ENCODE peak calls at places on chromosome 11, in eight cellular contexts. One of them, this sample, is unnamed.
A peak's percentile ranks its signal among the peaks of the same experiment; 100 is the strongest.

GRCh38 chr11:68313574-68314202 is 1.3 kb downstream of the LRP5 start:
- DNase-seq in transverse colon: no peak
- DNase-seq in HCT116: no peak
- DNase-seq in left ventricle myocardium inferior: no peak
- DNase-seq in gastrocnemius medialis: no peak
- DNase-seq in upper lobe of right lung: peak; percentile 66
- DNase-seq in heart right ventricle: no peak
- DNase-seq in esophagus squamous epithelium: no peak
- DNase-seq in this sample: no peak

GRCh38 chr11:44858796-44859527 is 91.7 kb downstream of the TP53I11 start:
- DNase-seq in transverse colon: no peak
- DNase-seq in HCT116: no peak
- DNase-seq in left ventricle myocardium inferior: no peak
- DNase-seq in gastrocnemius medialis: no peak
- DNase-seq in upper lobe of right lung: no peak
- DNase-seq in heart right ventricle: no peak
- DNase-seq in esophagus squamous epithelium: no peak
- DNase-seq in this sample: no peak

GRCh38 chr11:102762414-102762813 is 18.0 kb downstream of the MMP10 start:
- DNase-seq in transverse colon: no peak
- DNase-seq in HCT116: no peak
- DNase-seq in left ventricle myocardium inferior: no peak
- DNase-seq in gastrocnemius medialis: no peak
- DNase-seq in upper lobe of right lung: no peak
- DNase-seq in heart right ventricle: no peak
- DNase-seq in esophagus squamous epithelium: no peak
- DNase-seq in this sample: no peak

GRCh38 chr11:82960000-82960778 is 58.7 kb downstream of the DDIAS start:
- DNase-seq in transverse colon: no peak
- DNase-seq in HCT116: no peak
- DNase-seq in left ventricle myocardium inferior: no peak
- DNase-seq in gastrocnemius medialis: no peak
- DNase-seq in upper lobe of right lung: no peak
- DNase-seq in heart right ventricle: no peak
- DNase-seq in esophagus squamous epithelium: no peak
- DNase-seq in this sample: peak; percentile 25

GRCh38 chr11:10893713-10894112 is 35.9 kb upstream of the ZBED5 start:
- DNase-seq in transverse colon: no peak
- DNase-seq in HCT116: no peak
- DNase-seq in left ventricle myocardium inferior: no peak
- DNase-seq in gastrocnemius medialis: no peak
- DNase-seq in upper lobe of right lung: no peak
- DNase-seq in heart right ventricle: no peak
- DNase-seq in esophagus squamous epithelium: no peak
- DNase-seq in this sample: no peak

GRCh38 chr11:12628322-12628721 is 45.9 kb upstream of the TEAD1 start:
- DNase-seq in transverse colon: no peak
- DNase-seq in HCT116: no peak
- DNase-seq in left ventricle myocardium inferior: no peak
- DNase-seq in gastrocnemius medialis: no peak
- DNase-seq in upper lobe of right lung: no peak
- DNase-seq in heart right ventricle: no peak
- DNase-seq in esophagus squamous epithelium: no peak
- DNase-seq in this sample: no peak

GRCh38 chr11:68118753-68119448 is 2.3 kb downstream of the CHKA start:
- DNase-seq in transverse colon: peak; percentile 50
- DNase-seq in HCT116: no peak
- DNase-seq in left ventricle myocardium inferior: no peak
- DNase-seq in gastrocnemius medialis: no peak
- DNase-seq in upper lobe of right lung: no peak
- DNase-seq in heart right ventricle: no peak
- DNase-seq in esophagus squamous epithelium: no peak
- DNase-seq in this sample: no peak

GRCh38 chr11:120306519-120307242 is 18.4 kb upstream of the TLCD5 start:
- DNase-seq in transverse colon: peak; percentile 54
- DNase-seq in HCT116: peak; percentile 70
- DNase-seq in left ventricle myocardium inferior: no peak
- DNase-seq in gastrocnemius medialis: no peak
- DNase-seq in upper lobe of right lung: no peak
- DNase-seq in heart right ventricle: no peak
- DNase-seq in esophagus squamous epithelium: no peak
- DNase-seq in this sample: no peak

GRCh38 chr11:7490054-7490453 is 4.7 kb downstream of the OLFML1 start:
- DNase-seq in transverse colon: no peak
- DNase-seq in HCT116: no peak
- DNase-seq in left ventricle myocardium inferior: no peak
- DNase-seq in gastrocnemius medialis: no peak
- DNase-seq in upper lobe of right lung: no peak
- DNase-seq in heart right ventricle: no peak
- DNase-seq in esophagus squamous epithelium: no peak
- DNase-seq in this sample: no peak

GRCh38 chr11:131899954-131900580 is 529.7 kb downstream of the NTM start:
- DNase-seq in transverse colon: no peak
- DNase-seq in HCT116: no peak
- DNase-seq in left ventricle myocardium inferior: peak; percentile 34
- DNase-seq in gastrocnemius medialis: no peak
- DNase-seq in upper lobe of right lung: no peak
- DNase-seq in heart right ventricle: no peak
- DNase-seq in esophagus squamous epithelium: no peak
- DNase-seq in this sample: no peak

GRCh38 chr11:57900315-57900714 is 123.4 kb upstream of the OR9Q1 start:
- DNase-seq in transverse colon: peak; percentile 56
- DNase-seq in HCT116: no peak
- DNase-seq in left ventricle myocardium inferior: no peak
- DNase-seq in gastrocnemius medialis: no peak
- DNase-seq in upper lobe of right lung: no peak
- DNase-seq in heart right ventricle: no peak
- DNase-seq in esophagus squamous epithelium: no peak
- DNase-seq in this sample: no peak

DNA sequence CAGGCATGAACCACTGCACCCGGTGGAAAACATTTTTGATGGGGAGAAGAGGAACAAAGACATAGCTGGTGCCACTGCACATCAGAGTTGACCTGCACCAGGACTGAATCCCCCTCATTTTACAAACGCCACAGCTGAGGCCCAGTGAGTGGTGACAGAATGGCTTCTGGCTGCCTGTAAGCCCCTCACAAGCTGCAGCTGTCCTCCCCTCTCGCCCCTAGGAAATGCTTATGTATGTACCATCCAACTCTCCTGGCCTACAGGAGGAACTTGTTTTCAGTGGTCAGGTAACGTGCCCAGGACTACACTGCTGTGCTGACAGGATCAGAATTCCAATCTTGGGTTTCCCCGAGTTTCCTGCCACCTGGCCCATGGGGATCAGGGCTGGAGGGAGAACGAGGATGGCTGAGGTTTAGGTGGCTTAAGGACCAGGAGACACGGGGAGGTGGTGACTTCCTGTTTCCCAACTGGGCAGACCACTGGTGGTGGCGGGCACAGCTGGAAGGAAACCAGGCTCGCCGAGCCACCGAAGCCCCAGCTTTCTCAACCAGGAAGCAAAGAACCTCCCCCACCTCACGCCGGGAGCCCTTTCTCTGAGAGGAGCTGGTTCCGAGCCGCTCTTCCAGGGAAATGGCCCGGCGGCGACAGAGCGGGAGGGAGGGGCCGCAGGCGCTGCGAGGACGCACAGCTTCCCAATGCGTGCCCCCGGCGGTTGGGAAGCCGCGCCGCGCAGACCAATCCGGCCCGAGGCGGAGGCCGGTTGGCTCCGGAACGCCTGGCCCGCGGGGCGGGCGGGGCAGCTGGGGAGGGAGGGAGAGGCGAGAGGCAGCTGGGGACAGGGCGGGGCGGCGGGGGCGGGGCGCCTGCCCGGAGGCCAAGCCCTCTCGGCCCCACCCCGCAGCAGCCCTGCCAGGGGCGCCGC is 1.0 kb upstream of the LRFN4 start:
- DNase-seq in transverse colon: peak; percentile 96
- DNase-seq in HCT116: peak; percentile 82
- DNase-seq in left ventricle myocardium inferior: peak; percentile 94
- DNase-seq in gastrocnemius medialis: peak; percentile 94
- DNase-seq in upper lobe of right lung: peak; percentile 98
- DNase-seq in heart right ventricle: peak; percentile 93
- DNase-seq in esophagus squamous epithelium: peak; percentile 55
- DNase-seq in this sample: no peak
- TF ChIP-seq CTCF in transverse colon: no peak
- TF ChIP-seq CTCF in HCT116: no peak
- TF ChIP-seq CTCF in left ventricle myocardium inferior: no peak
- TF ChIP-seq CTCF in gastrocnemius medialis: no peak
- TF ChIP-seq CTCF in upper lobe of right lung: no peak
- TF ChIP-seq CTCF in heart right ventricle: no peak
- TF ChIP-seq CTCF in esophagus squamous epithelium: no peak
- TF ChIP-seq CTCF in this sample: no peak

GRCh38 chr11:64872790-64873488 is 5.5 kb downstream of the EHD1 start:
- DNase-seq in transverse colon: peak; percentile 38
- DNase-seq in HCT116: no peak
- DNase-seq in left ventricle myocardium inferior: no peak
- DNase-seq in gastrocnemius medialis: no peak
- DNase-seq in upper lobe of right lung: no peak
- DNase-seq in heart right ventricle: no peak
- DNase-seq in esophagus squamous epithelium: no peak
- DNase-seq in this sample: no peak
- H3K4me1 ChIP-seq in transverse colon: peaks cover 63% of the 10 kb centered on the region
- H3K4me1 ChIP-seq in HCT116: peaks cover 20% of the 10 kb centered on the region
- H3K4me1 ChIP-seq in left ventricle myocardium inferior: peaks cover 100% of the 10 kb centered on the region
- H3K4me1 ChIP-seq in gastrocnemius medialis: peaks cover 83% of the 10 kb centered on the region
- H3K4me1 ChIP-seq in upper lobe of right lung: peaks cover 80% of the 10 kb centered on the region
- H3K4me1 ChIP-seq in heart right ventricle: peaks cover 94% of the 10 kb centered on the region
- H3K4me1 ChIP-seq in esophagus squamous epithelium: peaks cover 94% of the 10 kb centered on the region
- H3K4me1 ChIP-seq in this sample: peaks cover 89% of the 10 kb centered on the region

GRCh38 chr11:62532096-62532495 is 14.5 kb downstream of the AHNAK start:
- DNase-seq in transverse colon: no peak
- DNase-seq in HCT116: no peak
- DNase-seq in left ventricle myocardium inferior: no peak
- DNase-seq in gastrocnemius medialis: no peak
- DNase-seq in upper lobe of right lung: no peak
- DNase-seq in heart right ventricle: no peak
- DNase-seq in esophagus squamous epithelium: no peak
- DNase-seq in this sample: no peak

GRCh38 chr11:62535802-62536201 is 10.8 kb downstream of the AHNAK start:
- DNase-seq in transverse colon: no peak
- DNase-seq in HCT116: no peak
- DNase-seq in left ventricle myocardium inferior: no peak
- DNase-seq in gastrocnemius medialis: no peak
- DNase-seq in upper lobe of right lung: no peak
- DNase-seq in heart right ventricle: no peak
- DNase-seq in esophagus squamous epithelium: no peak
- DNase-seq in this sample: no peak

GRCh38 chr11:62538470-62539237 is 8.0 kb downstream of the AHNAK start:
- DNase-seq in transverse colon: no peak
- DNase-seq in HCT116: no peak
- DNase-seq in left ventricle myocardium inferior: no peak
- DNase-seq in gastrocnemius medialis: no peak
- DNase-seq in upper lobe of right lung: no peak
- DNase-seq in heart right ventricle: no peak
- DNase-seq in esophagus squamous epithelium: no peak
- DNase-seq in this sample: no peak

GRCh38 chr11:62536301-62536957 is 10.2 kb downstream of the AHNAK start:
- DNase-seq in transverse colon: no peak
- DNase-seq in HCT116: no peak
- DNase-seq in left ventricle myocardium inferior: no peak
- DNase-seq in gastrocnemius medialis: no peak
- DNase-seq in upper lobe of right lung: no peak
- DNase-seq in heart right ventricle: no peak
- DNase-seq in esophagus squamous epithelium: no peak
- DNase-seq in this sample: no peak

GRCh38 chr11:62534779-62535545 is 11.6 kb downstream of the AHNAK start:
- DNase-seq in transverse colon: no peak
- DNase-seq in HCT116: no peak
- DNase-seq in left ventricle myocardium inferior: no peak
- DNase-seq in gastrocnemius medialis: no peak
- DNase-seq in upper lobe of right lung: no peak
- DNase-seq in heart right ventricle: no peak
- DNase-seq in esophagus squamous epithelium: no peak
- DNase-seq in this sample: no peak
- H3K36me3 ChIP-seq in transverse colon: peaks cover 7% of the 10 kb centered on the region
- H3K36me3 ChIP-seq in HCT116: peaks cover 31% of the 10 kb centered on the region
- H3K36me3 ChIP-seq in left ventricle myocardium inferior: peaks cover 63% of the 10 kb centered on the region
- H3K36me3 ChIP-seq in gastrocnemius medialis: no peaks in the 10 kb centered on the region
- H3K36me3 ChIP-seq in upper lobe of right lung: peaks cover 71% of the 10 kb centered on the region
- H3K36me3 ChIP-seq in heart right ventricle: no peaks in the 10 kb centered on the region
- H3K36me3 ChIP-seq in esophagus squamous epithelium: peaks cover 61% of the 10 kb centered on the region
- H3K36me3 ChIP-seq in this sample: peaks cover 28% of the 10 kb centered on the region

DNA sequence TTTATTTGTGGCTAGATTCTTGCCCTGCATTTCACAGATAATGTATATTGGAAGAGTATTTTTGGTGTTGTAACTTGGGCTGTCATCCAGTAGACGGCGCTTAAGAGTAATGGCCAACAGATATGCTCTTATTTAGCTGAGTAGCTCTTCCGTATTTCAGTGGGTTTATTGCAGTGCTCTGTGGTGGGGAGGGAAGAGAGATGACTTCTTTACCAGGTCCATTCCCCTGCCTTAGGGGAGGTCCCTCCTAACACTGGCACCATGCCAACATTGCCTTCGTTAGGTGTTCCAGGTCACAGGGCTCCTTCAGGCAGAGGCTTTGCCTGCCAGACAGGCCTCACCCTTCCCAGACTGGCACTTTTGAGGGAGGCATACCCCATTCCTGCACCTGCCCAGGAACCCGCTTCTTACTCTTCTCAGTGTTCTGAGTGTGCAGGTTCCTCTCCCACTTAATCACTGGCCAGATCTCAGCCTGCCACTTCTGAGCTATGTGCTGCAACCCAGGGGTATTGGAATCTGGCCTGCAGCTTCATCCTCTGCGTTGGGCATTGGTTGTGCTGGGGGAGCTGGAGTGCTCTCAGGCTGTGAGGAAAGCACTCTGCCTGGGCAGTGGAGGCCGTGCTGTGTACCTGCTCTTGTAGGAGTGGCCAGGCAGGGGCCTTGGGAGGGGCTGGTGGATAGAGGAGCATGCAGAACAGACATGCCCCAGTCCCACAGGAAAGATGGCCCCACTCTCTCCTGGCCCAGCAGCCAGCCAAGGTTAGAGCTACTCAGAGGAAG is 29.4 kb upstream of the SLN start:
- DNase-seq in transverse colon: peak; percentile 13
- DNase-seq in HCT116: peak; percentile 22
- DNase-seq in left ventricle myocardium inferior: no peak
- DNase-seq in gastrocnemius medialis: no peak
- DNase-seq in upper lobe of right lung: peak; percentile 78
- DNase-seq in heart right ventricle: no peak
- DNase-seq in esophagus squamous epithelium: no peak
- DNase-seq in this sample: no peak
- TF ChIP-seq CTCF in transverse colon: peak; percentile 59
- TF ChIP-seq CTCF in HCT116: peak; percentile 70
- TF ChIP-seq CTCF in left ventricle myocardium inferior: peak; percentile 43
- TF ChIP-seq CTCF in gastrocnemius medialis: peak; percentile 25
- TF ChIP-seq CTCF in upper lobe of right lung: peak; percentile 51
- TF ChIP-seq CTCF in heart right ventricle: peak; percentile 36
- TF ChIP-seq CTCF in esophagus squamous epithelium: no peak
- TF ChIP-seq CTCF in this sample: no peak

GRCh38 chr11:122731500-122731913 is 76.0 kb downstream of the UBASH3B start:
- DNase-seq in transverse colon: no peak
- DNase-seq in HCT116: no peak
- DNase-seq in left ventricle myocardium inferior: no peak
- DNase-seq in gastrocnemius medialis: no peak
- DNase-seq in upper lobe of right lung: no peak
- DNase-seq in heart right ventricle: no peak
- DNase-seq in esophagus squamous epithelium: no peak
- DNase-seq in this sample: no peak
- H3K4me1 ChIP-seq in transverse colon: no peaks in the 10 kb centered on the region
- H3K4me1 ChIP-seq in HCT116: no peaks in the 10 kb centered on the region
- H3K4me1 ChIP-seq in left ventricle myocardium inferior: peaks cover 56% of the 10 kb centered on the region
- H3K4me1 ChIP-seq in gastrocnemius medialis: no peaks in the 10 kb centered on the region
- H3K4me1 ChIP-seq in upper lobe of right lung: peaks cover 28% of the 10 kb centered on the region
- H3K4me1 ChIP-seq in heart right ventricle: peaks cover 59% of the 10 kb centered on the region
- H3K4me1 ChIP-seq in esophagus squamous epithelium: peaks cover 10% of the 10 kb centered on the region
- H3K4me1 ChIP-seq in this sample: peaks cover 71% of the 10 kb centered on the region